ENCODE peak calls at places on chromosomes 3 and 15, in seven cellular contexts. C is H1, I is HepG2, M is GM12891, X is K562, Y is GM12878, G is SK-N-SH. V is an unnamed sample.

GRCh38 chr15:100196326-100197058 is 145.3 kb downstream of the ADAMTS17 start:
- DNase-seq in C (peak; percentile 30), I (no peak), M (no peak), X (no peak), Y (no peak), G (no peak), V (no peak)

GRCh38 chr15:63712828-63713520 is 115.8 kb downstream of the FBXL22 start:
- DNase-seq in C (no peak), I (no peak), M (peak; percentile 18), X (no peak), Y (peak; percentile 30), G (no peak), V (peak; percentile 21)

GRCh38 chr3:157429703-157430102 is 6.9 kb upstream of the PTX3 start:
- DNase-seq in C (no peak), I (no peak), M (no peak), X (no peak), Y (no peak), G (no peak), V (no peak)

GRCh38 chr3:153980252-153980590 is 141.0 kb upstream of the ARHGEF26 start:
- DNase-seq in C (no peak), I (no peak), M (no peak), X (peak; percentile 10), Y (no peak), G (no peak), V (no peak)

GRCh38 chr15:24878153-24878552 is 76.6 kb upstream of the SNRPN start:
- DNase-seq in C (no peak), I (peak; percentile 38), M (no peak), X (no peak), Y (no peak), G (peak; percentile 57), V (no peak)

GRCh38 chr3:30597131-30597768 is 9.2 kb upstream of the TGFBR2 start:
- DNase-seq in C (no peak), I (peak; percentile 99), M (no peak), X (no peak), Y (no peak), G (no peak), V (no peak)

GRCh38 chr15:51281368-51281967 is 56.9 kb downstream of the CYP19A1 start:
- DNase-seq in C (peak; percentile 79), I (peak; percentile 44), M (no peak), X (peak; percentile 57), Y (no peak), G (peak; percentile 60), V (peak; percentile 31)

GRCh38 chr15:59764775-59765174 is 75.7 kb upstream of the BNIP2 start:
- DNase-seq in C (no peak), I (no peak), M (no peak), X (no peak), Y (no peak), G (no peak), V (no peak)

GRCh38 chr3:112412494-112412893 is 79.5 kb downstream of the CD200 start:
- DNase-seq in C (no peak), I (no peak), M (no peak), X (no peak), Y (no peak), G (no peak), V (no peak)

GRCh38 chr15:70054366-70054765 is 43.4 kb downstream of the TLE3 start:
- DNase-seq in C (no peak), I (no peak), M (no peak), X (no peak), Y (no peak), G (no peak), V (no peak)

GRCh38 chr15:65416845-65417416 is 5.8 kb downstream of the IGDCC4 start:
- DNase-seq in C (peak; percentile 88), I (no peak), M (no peak), X (no peak), Y (no peak), G (no peak), V (no peak)

GRCh38 chr3:130897316-130897715 is 3.4 kb downstream of the ATP2C1 start:
- DNase-seq in C (no peak), I (no peak), M (no peak), X (no peak), Y (no peak), G (no peak), V (no peak)

GRCh38 chr15:97931314-97931713 is 29.2 kb upstream of the ARRDC4 start:
- DNase-seq in C (no peak), I (no peak), M (no peak), X (no peak), Y (no peak), G (no peak), V (no peak)

GRCh38 chr3:29171583-29171990 is 109.3 kb upstream of the RBMS3 start:
- DNase-seq in C (no peak), I (no peak), M (no peak), X (no peak), Y (no peak), G (no peak), V (no peak)

GRCh38 chr3:129608087-129608935 is 1.8 kb upstream of the PLXND1 start:
- DNase-seq in C (no peak), I (no peak), M (no peak), X (peak; percentile 50), Y (no peak), G (peak; percentile 72), V (no peak)

GRCh38 chr15:74725241-74725774 is at the start of gene CYP1A1:
- DNase-seq in C (peak; percentile 68), I (no peak), M (no peak), X (no peak), Y (no peak), G (peak; percentile 69), V (no peak)

GRCh38 chr15:34886134-34886533 is 83.4 kb downstream of the AQR start:
- DNase-seq in C (no peak), I (no peak), M (no peak), X (no peak), Y (no peak), G (no peak), V (no peak)

GRCh38 chr15:63301088-63301487 is 23.7 kb downstream of the APH1B start:
- DNase-seq in C (no peak), I (no peak), M (no peak), X (no peak), Y (no peak), G (no peak), V (no peak)

GRCh38 chr15:55084216-55084615 is 112.5 kb downstream of the RSL24D1 start:
- DNase-seq in C (no peak), I (no peak), M (no peak), X (no peak), Y (no peak), G (no peak), V (no peak)

DNA sequence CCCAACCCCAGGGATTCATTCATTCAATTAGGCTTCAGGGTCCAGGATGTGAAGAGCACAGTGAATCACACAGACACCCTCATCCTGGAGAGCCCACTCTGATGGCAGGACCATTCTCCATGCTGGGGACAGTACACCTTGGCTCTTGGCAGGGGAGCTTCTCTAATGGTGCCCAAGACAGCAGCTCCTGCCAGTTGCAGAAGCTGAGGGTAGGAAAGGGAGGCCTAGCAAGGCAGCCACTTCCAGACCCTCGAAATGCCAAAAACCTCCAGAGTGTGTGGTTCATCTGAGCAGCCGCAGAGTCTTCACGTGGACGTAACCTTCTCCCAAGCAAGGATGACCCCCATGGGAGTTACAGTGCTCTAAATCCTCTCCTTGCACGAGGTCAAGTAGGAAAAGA is 186.2 kb downstream of the XXYLT1 start:
- DNase-seq in C (no peak), I (no peak), M (no peak), X (no peak), Y (no peak), G (no peak), V (no peak)
- TF ChIP-seq TAF1 in C (no peak), I (no peak), M (no peak), X (no peak), Y (no peak), G (no peak), V (no peak)

DNA sequence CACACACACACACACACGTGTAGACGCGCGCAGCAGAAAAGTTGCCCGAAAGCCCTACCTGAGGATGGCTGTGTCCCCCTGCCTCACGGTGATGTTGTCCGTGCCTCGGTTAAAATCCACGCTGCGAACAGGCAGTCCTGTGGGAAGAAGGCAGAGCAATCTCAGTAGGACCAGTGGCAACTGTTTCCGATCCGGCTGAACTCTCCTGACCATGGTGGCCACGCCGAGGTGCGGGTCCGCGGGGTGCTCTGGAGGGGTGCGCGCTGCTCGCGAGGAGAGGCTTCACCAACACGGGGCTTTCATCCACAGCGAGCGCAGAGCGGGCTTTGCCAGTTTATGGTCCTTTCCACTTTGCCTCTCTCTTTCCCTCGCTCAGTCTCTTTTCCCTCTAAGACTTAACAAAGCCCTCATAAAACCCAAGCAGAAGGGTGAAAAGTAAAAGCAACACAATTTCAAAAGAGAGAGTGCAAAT is 432 bp downstream of the LSAMP start:
- DNase-seq in C (peak; percentile 61), I (no peak), M (no peak), X (no peak), Y (no peak), G (peak; percentile 59), V (no peak)
- TF ChIP-seq TAF1 in C (no peak), I (no peak), M (no peak), X (no peak), Y (no peak), G (no peak), V (no peak)

GRCh38 chr3:64343692-64344440 is 118.6 kb upstream of the PRICKLE2 start:
- DNase-seq in C (no peak), I (no peak), M (no peak), X (no peak), Y (no peak), G (peak; percentile 50), V (no peak)
- TF ChIP-seq TAF1 in C (no peak), I (no peak), M (no peak), X (no peak), Y (no peak), G (no peak), V (no peak)

GRCh38 chr15:20358066-20358780 is 183.4 kb downstream of the GOLGA6L6 start:
- DNase-seq in C (no peak), I (no peak), M (no peak), X (peak; percentile 23), Y (no peak), G (no peak), V (no peak)

GRCh38 chr15:20355256-20355868 is 186.2 kb downstream of the GOLGA6L6 start:
- DNase-seq in C (no peak), I (no peak), M (no peak), X (peak; percentile 24), Y (no peak), G (no peak), V (no peak)

GRCh38 chr15:20358781-20359414 is 182.7 kb downstream of the GOLGA6L6 start:
- DNase-seq in C (no peak), I (no peak), M (no peak), X (no peak), Y (no peak), G (no peak), V (no peak)

GRCh38 chr15:20357139-20358065 is 184.2 kb downstream of the GOLGA6L6 start:
- DNase-seq in C (no peak), I (no peak), M (no peak), X (peak; percentile 47), Y (no peak), G (no peak), V (no peak)

DNA sequence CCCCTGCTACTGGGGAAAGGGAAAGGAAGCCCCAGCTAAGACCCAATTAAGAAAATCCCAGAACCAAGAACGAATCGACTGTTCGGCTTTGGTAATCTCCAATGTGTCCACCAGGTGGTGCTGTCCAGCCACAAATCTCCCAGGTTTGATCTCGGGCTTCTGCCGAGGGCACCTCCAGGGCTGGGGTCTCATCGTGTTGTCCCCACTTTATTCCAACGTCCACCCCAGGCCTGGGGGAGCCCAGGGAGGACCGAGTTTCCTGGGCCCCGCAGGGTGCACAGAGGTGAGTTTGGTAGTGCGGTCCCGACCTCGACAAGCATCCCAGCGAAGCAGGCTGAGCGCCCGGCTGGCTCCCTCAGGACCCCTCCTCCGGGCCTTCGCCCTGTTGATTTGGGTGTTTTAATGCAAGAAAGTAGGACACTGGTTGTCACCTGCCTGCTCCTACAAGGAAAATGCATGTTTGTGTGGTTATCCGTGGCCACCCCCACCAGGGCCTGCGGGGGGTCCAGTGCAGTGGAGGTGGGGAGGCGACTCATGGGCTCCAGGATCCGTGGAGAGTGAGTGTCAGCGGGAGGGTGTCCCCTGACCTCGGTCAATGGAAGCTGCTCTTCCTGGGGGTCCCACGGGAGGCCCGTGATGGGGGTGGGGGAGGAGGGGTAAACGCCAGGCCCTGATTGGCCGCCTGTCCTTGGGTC is 185.0 kb downstream of the GOLGA6L6 start:
- DNase-seq in C (peak; percentile 90), I (peak; percentile 45), M (peak; percentile 80), X (peak; percentile 90), Y (no peak), G (peak; percentile 88), V (no peak)
- TF ChIP-seq TAF1 in C (no peak), I (no peak), M (no peak), X (no peak), Y (no peak), G (no peak), V (no peak)